ENCODE peak calls at places on chromosomes 4 and X, in six cellular contexts. E is right lobe of liver, M is upper lobe of right lung, R is cardiac muscle cell, N is choroid plexus epithelial cell, J is AG10803. K is an unnamed sample.
A peak's percentile ranks its signal among the peaks of the same experiment; 100 is the strongest.

GRCh38 chr4:1210241-1210841 is 38.0 kb upstream of the SPON2 start:
- DNase-seq in J (no peak), N (no peak), R (no peak), E (no peak), M (peak; percentile 65), K (no peak)

GRCh38 chrX:54479471-54480122 is 16.4 kb downstream of the FGD1 start:
- DNase-seq in J (no peak), N (peak; percentile 25), M (no peak), R (peak; percentile 28), E (no peak), K (peak; percentile 30)

GRCh38 chr4:42712854-42713253 is 55.9 kb upstream of the ATP8A1 start:
- DNase-seq in E (no peak), M (no peak), J (no peak), N (no peak), R (no peak), K (no peak)

GRCh38 chr4:7539659-7540058 is 104.9 kb upstream of the PSAPL1 start:
- DNase-seq in E (no peak), J (no peak), R (no peak), N (peak; percentile 7), M (no peak), K (no peak)

GRCh38 chr4:7928711-7929505 is 10.8 kb downstream of the AFAP1 start:
- DNase-seq in N (peak; percentile 67), E (no peak), J (no peak), M (no peak), R (no peak), K (peak; percentile 50)

GRCh38 chr4:145297556-145297955 is 117.2 kb upstream of the OTUD4 start:
- DNase-seq in R (no peak), J (no peak), N (no peak), M (no peak), E (no peak), K (no peak)

GRCh38 chrX:118459494-118459893 is 36.1 kb upstream of the DOCK11 start:
- DNase-seq in E (peak; percentile 37), M (no peak), N (peak; percentile 64), R (peak; percentile 60), J (peak; percentile 47), K (peak; percentile 52)

GRCh38 chr4:11011249-11011648 is 326.7 kb upstream of the CLNK start:
- DNase-seq in J (no peak), R (no peak), N (no peak), E (no peak), M (no peak), K (no peak)

GRCh38 chr4:171117457-171117856 is 695.7 kb upstream of the GALNTL6 start:
- DNase-seq in J (no peak), N (peak; percentile 9), E (no peak), R (no peak), M (no peak), K (no peak)

GRCh38 chr4:2442175-2442993 is 23.6 kb downstream of the CFAP99 start:
- DNase-seq in M (no peak), J (no peak), E (no peak), R (no peak), N (no peak), K (no peak)

GRCh38 chrX:138748480-138748879 is 37.0 kb upstream of the FGF13 start:
- DNase-seq in R (peak; percentile 11), N (peak; percentile 10), E (no peak), M (no peak), J (peak; percentile 18), K (peak; percentile 18)

GRCh38 chr4:76309939-76310549 is 3.5 kb downstream of the STBD1 start:
- DNase-seq in M (no peak), N (no peak), R (no peak), E (peak; percentile 68), J (no peak), K (no peak)

GRCh38 chrX:1852082-1852481 is 237.2 kb downstream of the ASMT start:
- DNase-seq in J (no peak), E (no peak), N (no peak), R (no peak), M (no peak), K (no peak)

GRCh38 chr4:121041307-121042090 is 30.8 kb downstream of the NDNF start:
- DNase-seq in R (no peak), N (no peak), M (no peak), E (no peak), J (no peak), K (no peak)

GRCh38 chrX:24387724-24388123 is 27.3 kb downstream of the SUPT20HL1 start:
- DNase-seq in E (no peak), M (no peak), N (no peak), R (no peak), J (no peak), K (no peak)

GRCh38 chr4:10089346-10089745 is 27.3 kb downstream of the WDR1 start:
- DNase-seq in J (no peak), R (no peak), M (peak; percentile 72), N (no peak), E (no peak), K (no peak)

GRCh38 chrX:76454456-76454927 is 27.0 kb downstream of the MAGEE1 start:
- DNase-seq in N (peak; percentile 17), E (no peak), M (no peak), R (peak; percentile 15), J (peak; percentile 17), K (peak; percentile 33)

GRCh38 chr4:37635155-37635554 is 51.0 kb downstream of the RELL1 start:
- DNase-seq in E (no peak), R (no peak), M (no peak), J (no peak), N (no peak), K (peak; percentile 21)

GRCh38 chr4:37584087-37584486 is 102.1 kb downstream of the RELL1 start:
- DNase-seq in E (no peak), N (no peak), R (no peak), M (no peak), J (no peak), K (no peak)

GRCh38 chr4:75484195-75484594 is 30.0 kb downstream of the RCHY1 start:
- DNase-seq in J (no peak), N (peak; percentile 5), M (no peak), E (no peak), R (no peak), K (no peak)

GRCh38 chrX:76064825-76065224 is 108.0 kb upstream of the PBDC1 start:
- DNase-seq in R (no peak), N (no peak), J (no peak), M (no peak), E (no peak), K (no peak)

GRCh38 chrX:120512627-120513026 is 43.5 kb upstream of the LAMP2 start:
- DNase-seq in E (no peak), N (no peak), R (no peak), J (no peak), M (no peak), K (no peak)

GRCh38 chrX:120517936-120518335 is 42.8 kb downstream of the CUL4B start:
- DNase-seq in N (peak; percentile 90), J (peak; percentile 62), R (peak; percentile 52), E (no peak), M (no peak), K (peak; percentile 87)

GRCh38 chrX:120512222-120512621 is 43.1 kb upstream of the LAMP2 start:
- DNase-seq in N (no peak), J (no peak), R (no peak), M (no peak), E (no peak), K (no peak)

GRCh38 chrX:120514236-120514635 is 45.1 kb upstream of the LAMP2 start:
- DNase-seq in N (peak; percentile 60), J (peak; percentile 15), M (no peak), R (peak; percentile 30), E (no peak), K (peak; percentile 31)
- TF ChIP-seq CTCF in N (peak; percentile 55), J (peak; percentile 40), M (peak; percentile 10), R (peak; percentile 39), E (peak; percentile 54), K (peak; percentile 33)

GRCh38 chrX:45850775-45851433 is 650.2 kb upstream of the DIPK2B start:
- DNase-seq in M (peak; percentile 66), N (no peak), J (peak; percentile 39), E (no peak), R (peak; percentile 42), K (peak; percentile 27)

GRCh38 chrX:45850197-45850774 is 649.6 kb upstream of the DIPK2B start:
- DNase-seq in M (no peak), N (peak; percentile 23), R (no peak), E (no peak), J (peak; percentile 8), K (peak; percentile 30)

GRCh38 chrX:45852884-45853283 is 652.2 kb upstream of the DIPK2B start:
- DNase-seq in E (no peak), N (peak; percentile 13), M (no peak), R (no peak), J (peak; percentile 50), K (no peak)

GRCh38 chrX:45849261-45849660 is 648.6 kb upstream of the DIPK2B start:
- DNase-seq in E (no peak), R (peak; percentile 73), N (peak; percentile 88), J (peak; percentile 87), M (no peak), K (peak; percentile 76)

GRCh38 chrX:45851434-45851991 is 650.8 kb upstream of the DIPK2B start:
- DNase-seq in M (peak; percentile 71), E (no peak), J (peak; percentile 13), R (no peak), N (peak; percentile 11), K (no peak)
- H3K4me3 ChIP-seq in M (peak overlapping the region; percentile 60), E (peak overlapping the region; percentile 48), J (peak overlapping the region; percentile 79), R (peak overlapping the region; percentile 50), N (peak overlapping the region; percentile 68), K (peak overlapping the region; percentile 59)

GRCh38 chr4:112979881-112980421 is 69.5 kb upstream of the ANK2 start:
- DNase-seq in M (no peak), N (no peak), E (no peak), J (no peak), R (no peak), K (no peak)
- TF ChIP-seq CTCF in M (no peak), N (no peak), E (no peak), J (no peak), R (no peak), K (no peak)

GRCh38 chr4:170089274-170089742 is 448 bp downstream of the AADAT start:
- DNase-seq in M (no peak), N (peak; percentile 52), J (peak; percentile 33), R (peak; percentile 45), E (peak; percentile 50), K (peak; percentile 52)

GRCh38 chr4:170088686-170089085 is 1.1 kb downstream of the AADAT start:
- DNase-seq in R (no peak), J (no peak), N (no peak), M (no peak), E (no peak), K (no peak)

GRCh38 chr4:170091069-170091696 is 1.4 kb upstream of the AADAT start:
- DNase-seq in M (peak; percentile 71), J (no peak), R (no peak), N (no peak), E (no peak), K (no peak)

GRCh38 chr4:170089743-170090666 is at the start of gene AADAT:
- DNase-seq in N (peak; percentile 69), R (peak; percentile 82), M (peak; percentile 91), E (peak; percentile 96), J (peak; percentile 74), K (peak; percentile 81)

GRCh38 chr4:170090667-170091052 is 904 bp upstream of the AADAT start:
- DNase-seq in J (peak; percentile 12), R (peak; percentile 16), E (no peak), N (peak; percentile 44), M (no peak), K (peak; percentile 36)
- H3K4me3 ChIP-seq in J (no peak overlapping the region), R (no peak overlapping the region), E (no peak overlapping the region), N (peak overlapping the region; percentile 69), M (peak overlapping the region; percentile 68), K (no peak overlapping the region)

GRCh38 chr4:98626350-98626749 is 32.1 kb downstream of the TSPAN5 start:
- DNase-seq in E (no peak), M (no peak), J (peak; percentile 81), R (peak; percentile 89), N (peak; percentile 93), K (peak; percentile 88)
- TF ChIP-seq CTCF in E (no peak), M (no peak), J (no peak), R (peak; percentile 17), N (peak; percentile 46), K (peak; percentile 27)